ENCODE peak calls at places on chromosome 1, in five cellular contexts. L, D, J, P and V are unnamed samples.

GRCh38 chr1:209249785-209250441 is 333.6 kb upstream of the CAMK1G start:
- DNase-seq in L (no peak), D (no peak), J (no peak), P (no peak), V (no peak)

GRCh38 chr1:204524986-204525385 is 8.8 kb downstream of the MDM4 start:
- DNase-seq in L (no peak), D (no peak), J (no peak), P (no peak), V (no peak)

GRCh38 chr1:52523376-52523775 is 29.5 kb downstream of the TUT4 start:
- DNase-seq in L (no peak), D (no peak), J (no peak), P (no peak), V (no peak)

GRCh38 chr1:165290143-165290542 is 66.4 kb downstream of the LMX1A start:
- DNase-seq in L (peak; percentile 12), D (no peak), J (no peak), P (no peak), V (no peak)

GRCh38 chr1:25703671-25704637 is 87.4 kb downstream of the MAN1C1 start:
- DNase-seq in L (no peak), D (no peak), J (no peak), P (no peak), V (no peak)

GRCh38 chr1:145964328-145965118 is at the start of the genes ANKRD34A and POLR3GL:
- DNase-seq in L (peak; percentile 80), D (peak; percentile 93), J (peak; percentile 99), P (peak; percentile 97), V (peak; percentile 99)

GRCh38 chr1:219463629-219464028 is 149.3 kb downstream of the ZC3H11B start:
- DNase-seq in L (no peak), D (no peak), J (no peak), P (no peak), V (no peak)

GRCh38 chr1:61770131-61770530 is 27.9 kb downstream of the PATJ start:
- DNase-seq in L (no peak), D (no peak), J (no peak), P (no peak), V (no peak)

GRCh38 chr1:228194436-228194835 is 13.4 kb upstream of the OBSCN start:
- DNase-seq in L (no peak), D (no peak), J (no peak), P (no peak), V (no peak)

GRCh38 chr1:148362141-148362929 is 120.8 kb downstream of the PPIAL4G start:
- DNase-seq in L (no peak), D (no peak), J (no peak), P (peak; percentile 79), V (peak; percentile 50)

GRCh38 chr1:17992800-17993199 is 114.8 kb upstream of the IGSF21 start:
- DNase-seq in L (no peak), D (no peak), J (no peak), P (no peak), V (no peak)

GRCh38 chr1:164263540-164263939 is 295.4 kb upstream of the PBX1 start:
- DNase-seq in L (no peak), D (no peak), J (peak; percentile 24), P (no peak), V (no peak)

GRCh38 chr1:2988256-2988655 is 33.0 kb upstream of the ACTRT2 start:
- DNase-seq in L (no peak), D (no peak), J (no peak), P (peak; percentile 46), V (no peak)

GRCh38 chr1:202806845-202807366 is 1.3 kb downstream of the KDM5B start:
- DNase-seq in L (no peak), D (peak; percentile 49), J (peak; percentile 72), P (peak; percentile 83), V (no peak)

GRCh38 chr1:24544239-24544638 is 11.6 kb upstream of the NCMAP start:
- DNase-seq in L (no peak), D (no peak), J (no peak), P (no peak), V (no peak)

GRCh38 chr1:117661027-117661426 is 55.2 kb downstream of the TENT5C start:
- DNase-seq in L (no peak), D (no peak), J (peak; percentile 52), P (no peak), V (no peak)

GRCh38 chr1:1385931-1386330 is 10.9 kb upstream of the AURKAIP1 start:
- DNase-seq in L (no peak), D (no peak), J (no peak), P (peak; percentile 35), V (no peak)

GRCh38 chr1:37890378-37891014 is 31.1 kb upstream of the MTF1 start:
- DNase-seq in L (peak; percentile 16), D (peak; percentile 37), J (peak; percentile 76), P (no peak), V (no peak)

GRCh38 chr1:221907531-221907930 is 165.6 kb upstream of the DUSP10 start:
- DNase-seq in L (no peak), D (no peak), J (no peak), P (no peak), V (no peak)

GRCh38 chr1:25543425-25544242 is at the start of gene LDLRAP1:
- DNase-seq in L (no peak), D (peak; percentile 68), J (peak; percentile 88), P (peak; percentile 94), V (peak; percentile 83)

GRCh38 chr1:34844252-34844634 is 15.3 kb downstream of the SMIM12 start:
- DNase-seq in L (no peak), D (no peak), J (peak; percentile 59), P (no peak), V (no peak)

GRCh38 chr1:234292548-234292947 is 80.7 kb upstream of the COA6 start:
- DNase-seq in L (no peak), D (no peak), J (no peak), P (no peak), V (no peak)

GRCh38 chr1:155882235-155882634 is 22.9 kb downstream of the SYT11 start:
- DNase-seq in L (no peak), D (no peak), J (no peak), P (no peak), V (no peak)

GRCh38 chr1:34060901-34061415 is 104.1 kb downstream of the CSMD2 start:
- DNase-seq in L (no peak), D (no peak), J (no peak), P (no peak), V (no peak)

GRCh38 chr1:237873487-237873927 is 17.2 kb downstream of the ZP4 start:
- DNase-seq in L (no peak), D (no peak), J (peak; percentile 49), P (no peak), V (no peak)

GRCh38 chr1:215682232-215682631 is 115.1 kb downstream of the KCTD3 start:
- DNase-seq in L (no peak), D (no peak), J (no peak), P (no peak), V (no peak)

GRCh38 chr1:42788021-42788420 is 3.2 kb downstream of the TMEM269 start:
- DNase-seq in L (no peak), D (no peak), J (no peak), P (no peak), V (no peak)

GRCh38 chr1:96557336-96557735 is 164.2 kb upstream of the PTBP2 start:
- DNase-seq in L (no peak), D (no peak), J (no peak), P (no peak), V (no peak)

GRCh38 chr1:229001467-229001866 is 266.2 kb downstream of the RHOU start:
- DNase-seq in L (no peak), D (no peak), J (no peak), P (no peak), V (no peak)

GRCh38 chr1:13699510-13699909 is 478 bp upstream of the PRDM2 start:
- DNase-seq in L (peak; percentile 16), D (no peak), J (no peak), P (no peak), V (no peak)

GRCh38 chr1:151635479-151636072 is 23.7 kb downstream of the SNX27 start:
- DNase-seq in L (no peak), D (no peak), J (no peak), P (no peak), V (no peak)

GRCh38 chr1:58702766-58703165 is 2.9 kb upstream of the MYSM1 start:
- DNase-seq in L (no peak), D (no peak), J (no peak), P (no peak), V (no peak)